ENCODE peak calls at places on chromosomes 16 and 17, in ten cellular contexts. One of them, this sample, is unnamed.

GRCh38 chr16:71357681-71358080 is 842 bp upstream of the CALB2 start:
- DNase-seq in RCC 7860: no peak
- DNase-seq in activated CD4-positive, alpha-beta T cell treated with anti-CD3 and anti-CD28 coated beads, Interleukin-2, amount 50 U/mL, for 48 hours: no peak
- DNase-seq in activated CD8-positive, alpha-beta T cell treated with anti-CD3 and anti-CD28 coated beads for 36 hours: no peak
- DNase-seq in astrocyte of the spinal cord: no peak
- DNase-seq in foreskin fibroblast: peak
- DNase-seq in GM04504: no peak
- DNase-seq in posterior vena cava: no peak
- DNase-seq in fibroblast of the aortic adventitia: no peak
- DNase-seq in upper lobe of right lung: no peak
- DNase-seq in this sample: no peak

GRCh38 chr17:62740066-62740465 is 68.0 kb downstream of the MARCHF10 start:
- DNase-seq in RCC 7860: no peak
- DNase-seq in activated CD4-positive, alpha-beta T cell treated with anti-CD3 and anti-CD28 coated beads, Interleukin-2, amount 50 U/mL, for 48 hours: no peak
- DNase-seq in activated CD8-positive, alpha-beta T cell treated with anti-CD3 and anti-CD28 coated beads for 36 hours: no peak
- DNase-seq in astrocyte of the spinal cord: peak
- DNase-seq in foreskin fibroblast: peak
- DNase-seq in GM04504: peak
- DNase-seq in posterior vena cava: no peak
- DNase-seq in fibroblast of the aortic adventitia: no peak
- DNase-seq in upper lobe of right lung: no peak
- DNase-seq in this sample: no peak

GRCh38 chr16:85521737-85522042 is 91.4 kb upstream of the GSE1 start:
- DNase-seq in RCC 7860: no peak
- DNase-seq in activated CD4-positive, alpha-beta T cell treated with anti-CD3 and anti-CD28 coated beads, Interleukin-2, amount 50 U/mL, for 48 hours: no peak
- DNase-seq in activated CD8-positive, alpha-beta T cell treated with anti-CD3 and anti-CD28 coated beads for 36 hours: no peak
- DNase-seq in astrocyte of the spinal cord: no peak
- DNase-seq in foreskin fibroblast: peak
- DNase-seq in GM04504: no peak
- DNase-seq in posterior vena cava: no peak
- DNase-seq in fibroblast of the aortic adventitia: no peak
- DNase-seq in upper lobe of right lung: no peak
- DNase-seq in this sample: peak

GRCh38 chr17:8725881-8726280 is 18.8 kb downstream of the CCDC42 start:
- DNase-seq in RCC 7860: no peak
- DNase-seq in activated CD4-positive, alpha-beta T cell treated with anti-CD3 and anti-CD28 coated beads, Interleukin-2, amount 50 U/mL, for 48 hours: no peak
- DNase-seq in activated CD8-positive, alpha-beta T cell treated with anti-CD3 and anti-CD28 coated beads for 36 hours: no peak
- DNase-seq in astrocyte of the spinal cord: no peak
- DNase-seq in foreskin fibroblast: no peak
- DNase-seq in GM04504: no peak
- DNase-seq in posterior vena cava: peak
- DNase-seq in fibroblast of the aortic adventitia: no peak
- DNase-seq in upper lobe of right lung: no peak
- DNase-seq in this sample: no peak

GRCh38 chr17:50043290-50044148 is 12.4 kb upstream of the ITGA3 start:
- DNase-seq in RCC 7860: peak
- DNase-seq in activated CD4-positive, alpha-beta T cell treated with anti-CD3 and anti-CD28 coated beads, Interleukin-2, amount 50 U/mL, for 48 hours: no peak
- DNase-seq in activated CD8-positive, alpha-beta T cell treated with anti-CD3 and anti-CD28 coated beads for 36 hours: no peak
- DNase-seq in astrocyte of the spinal cord: no peak
- DNase-seq in foreskin fibroblast: no peak
- DNase-seq in GM04504: no peak
- DNase-seq in posterior vena cava: peak
- DNase-seq in fibroblast of the aortic adventitia: no peak
- DNase-seq in upper lobe of right lung: no peak
- DNase-seq in this sample: no peak

GRCh38 chr17:49523706-49524472 is 28.8 kb downstream of the NGFR start:
- DNase-seq in RCC 7860: peak
- DNase-seq in activated CD4-positive, alpha-beta T cell treated with anti-CD3 and anti-CD28 coated beads, Interleukin-2, amount 50 U/mL, for 48 hours: peak
- DNase-seq in activated CD8-positive, alpha-beta T cell treated with anti-CD3 and anti-CD28 coated beads for 36 hours: peak
- DNase-seq in astrocyte of the spinal cord: no peak
- DNase-seq in foreskin fibroblast: no peak
- DNase-seq in GM04504: no peak
- DNase-seq in posterior vena cava: no peak
- DNase-seq in fibroblast of the aortic adventitia: no peak
- DNase-seq in upper lobe of right lung: no peak
- DNase-seq in this sample: no peak

GRCh38 chr17:28087743-28088142 is 45.3 kb downstream of the NLK start:
- DNase-seq in RCC 7860: no peak
- DNase-seq in activated CD4-positive, alpha-beta T cell treated with anti-CD3 and anti-CD28 coated beads, Interleukin-2, amount 50 U/mL, for 48 hours: no peak
- DNase-seq in activated CD8-positive, alpha-beta T cell treated with anti-CD3 and anti-CD28 coated beads for 36 hours: no peak
- DNase-seq in astrocyte of the spinal cord: no peak
- DNase-seq in foreskin fibroblast: no peak
- DNase-seq in GM04504: no peak
- DNase-seq in posterior vena cava: no peak
- DNase-seq in fibroblast of the aortic adventitia: no peak
- DNase-seq in upper lobe of right lung: no peak
- DNase-seq in this sample: no peak

GRCh38 chr17:80261159-80261894 is 675 bp downstream of the RNF213 start:
- DNase-seq in RCC 7860: peak
- DNase-seq in activated CD4-positive, alpha-beta T cell treated with anti-CD3 and anti-CD28 coated beads, Interleukin-2, amount 50 U/mL, for 48 hours: peak
- DNase-seq in activated CD8-positive, alpha-beta T cell treated with anti-CD3 and anti-CD28 coated beads for 36 hours: peak
- DNase-seq in astrocyte of the spinal cord: peak
- DNase-seq in foreskin fibroblast: peak
- DNase-seq in GM04504: peak
- DNase-seq in posterior vena cava: peak
- DNase-seq in fibroblast of the aortic adventitia: peak
- DNase-seq in upper lobe of right lung: peak
- DNase-seq in this sample: peak

GRCh38 chr16:58494981-58495860 is 4.7 kb upstream of the NDRG4 start:
- DNase-seq in RCC 7860: peak
- DNase-seq in activated CD4-positive, alpha-beta T cell treated with anti-CD3 and anti-CD28 coated beads, Interleukin-2, amount 50 U/mL, for 48 hours: peak
- DNase-seq in activated CD8-positive, alpha-beta T cell treated with anti-CD3 and anti-CD28 coated beads for 36 hours: peak
- DNase-seq in astrocyte of the spinal cord: peak
- DNase-seq in foreskin fibroblast: peak
- DNase-seq in GM04504: peak
- DNase-seq in posterior vena cava: peak
- DNase-seq in fibroblast of the aortic adventitia: peak
- DNase-seq in upper lobe of right lung: peak
- DNase-seq in this sample: peak